ENCODE peak calls at places on chromosomes 12 and 14, in six cellular contexts. N, R, S, H, U and M are unnamed samples.

GRCh38 chr12:111446631-111447570 is 41.2 kb downstream of the SH2B3 start:
- DNase-seq in U (no peak), R (no peak), S (peak; percentile 9), H (no peak), N (no peak), M (no peak)

GRCh38 chr12:11812558-11813421 is 163.3 kb downstream of the ETV6 start:
- DNase-seq in U (no peak), N (peak; percentile 36), H (no peak), R (peak; percentile 22), S (no peak), M (no peak)

GRCh38 chr14:22532345-22533056 is 56.5 kb downstream of the DAD1 start:
- DNase-seq in U (no peak), S (no peak), N (no peak), R (no peak), H (no peak), M (no peak)

GRCh38 chr12:5442251-5443006 is 10.5 kb downstream of the NTF3 start:
- DNase-seq in H (peak; percentile 12), R (peak; percentile 66), N (peak; percentile 43), U (no peak), S (peak; percentile 39), M (peak; percentile 27)

GRCh38 chr12:116687888-116688287 is 50.0 kb downstream of the SPRING1 start:
- DNase-seq in U (no peak), N (no peak), S (no peak), H (no peak), R (no peak), M (no peak)

GRCh38 chr12:92045852-92046251 is 99.8 kb downstream of the BTG1 start:
- DNase-seq in R (no peak), U (no peak), S (no peak), H (no peak), N (no peak), M (no peak)

GRCh38 chr12:55937956-55938355 is 7.0 kb downstream of the DGKA start:
- DNase-seq in H (no peak), S (no peak), R (peak; percentile 91), N (peak; percentile 74), U (no peak), M (peak; percentile 76)

GRCh38 chr12:39620664-39621658 is 1.4 kb upstream of the ABCD2 start:
- DNase-seq in U (no peak), N (no peak), H (no peak), R (no peak), S (no peak), M (no peak)

GRCh38 chr14:26444745-26445144 is 153.1 kb downstream of the NOVA1 start:
- DNase-seq in S (no peak), N (no peak), U (no peak), H (no peak), R (peak; percentile 53), M (no peak)

GRCh38 chr12:42729532-42729895 is 140.0 kb upstream of the PRICKLE1 start:
- DNase-seq in N (no peak), H (no peak), U (no peak), R (peak; percentile 76), S (no peak), M (no peak)

GRCh38 chr14:93824518-93825234 is 36.4 kb upstream of the PRIMA1 start:
- DNase-seq in S (no peak), U (no peak), R (no peak), N (no peak), H (no peak), M (no peak)

GRCh38 chr14:88628033-88628432 is 65.2 kb downstream of the ZC3H14 start:
- DNase-seq in U (no peak), S (no peak), N (no peak), R (no peak), H (no peak), M (no peak)

GRCh38 chr12:53624453-53624852 is 1.7 kb downstream of the ATF7 start:
- DNase-seq in U (no peak), S (no peak), R (peak; percentile 45), H (peak; percentile 28), N (no peak), M (no peak)

GRCh38 chr14:32426596-32427408 is 97.7 kb downstream of the AKAP6 start:
- DNase-seq in N (no peak), S (no peak), H (no peak), U (no peak), R (no peak), M (no peak)

GRCh38 chr14:61841145-61841544 is 78.9 kb downstream of the SNAPC1 start:
- DNase-seq in U (no peak), S (no peak), H (no peak), R (no peak), N (no peak), M (no peak)

GRCh38 chr14:105041841-105042765 is 21.2 kb upstream of the CDCA4 start:
- DNase-seq in U (no peak), H (peak; percentile 23), N (no peak), R (no peak), S (no peak), M (no peak)

GRCh38 chr14:61103541-61104339 is 122.7 kb downstream of the SLC38A6 start:
- DNase-seq in N (peak; percentile 92), U (no peak), H (peak; percentile 91), S (peak; percentile 18), R (peak; percentile 91), M (peak; percentile 98)

GRCh38 chr12:120342156-120342555 is 14.6 kb upstream of the PLA2G1B start:
- DNase-seq in S (no peak), H (no peak), U (no peak), N (no peak), R (no peak), M (no peak)

GRCh38 chr12:72272731-72273498 is 745 bp downstream of the TRHDE start:
- DNase-seq in S (peak; percentile 24), N (peak; percentile 69), U (no peak), R (no peak), H (no peak), M (no peak)

GRCh38 chr12:131087302-131087818 is 133.7 kb downstream of the ADGRD1 start:
- DNase-seq in N (no peak), S (no peak), H (no peak), R (no peak), U (no peak), M (no peak)

GRCh38 chr12:113823816-113824215 is 142.3 kb downstream of the RBM19 start:
- DNase-seq in N (no peak), R (no peak), U (no peak), S (no peak), H (no peak), M (no peak)

GRCh38 chr12:14936224-14936861 is 2.0 kb downstream of the ERP27 start:
- DNase-seq in N (no peak), U (no peak), H (no peak), R (peak; percentile 59), S (no peak), M (no peak)

GRCh38 chr12:8681129-8681902 is 16.5 kb upstream of the RIMKLB start:
- DNase-seq in N (peak; percentile 94), S (peak; percentile 31), R (peak; percentile 92), U (no peak), H (no peak), M (peak; percentile 69)

GRCh38 chr12:11535127-11535526 is 114.3 kb upstream of the ETV6 start:
- DNase-seq in R (no peak), H (no peak), N (no peak), S (no peak), U (no peak), M (no peak)